ENCODE peak calls at places on chromosomes 12 and 14, in seven cellular contexts. T is hypothalamus; H is T47D; D is GM18507; A is upper lobe of left lung; X is activated CD4-positive, alpha-beta memory T cell treated with anti-CD3 and anti-CD28 coated beads for 36 hours; I is NCI-H2107. S is an unnamed sample.

GRCh38 chr12:15862840-15863239 is 19.3 kb upstream of the STRAP start:
- DNase-seq in T (no peak), H (no peak), D (no peak), A (no peak), X (no peak), I (no peak), S (no peak)

GRCh38 chr12:57889541-57889989 is 43.0 kb upstream of the CTDSP2 start:
- DNase-seq in T (no peak), H (no peak), D (no peak), A (peak), X (no peak), I (no peak), S (no peak)

GRCh38 chr12:42846782-42847181 is 257.2 kb upstream of the PRICKLE1 start:
- DNase-seq in T (no peak), H (no peak), D (no peak), A (no peak), X (no peak), I (no peak), S (no peak)

GRCh38 chr12:87469295-87469694 is 559.9 kb downstream of the C12orf50 start:
- DNase-seq in T (no peak), H (no peak), D (no peak), A (no peak), X (no peak), I (no peak), S (no peak)

GRCh38 chr12:20643822-20644221 is 51.3 kb upstream of the SLCO1C1 start:
- DNase-seq in T (no peak), H (no peak), D (no peak), A (no peak), X (no peak), I (no peak), S (no peak)

GRCh38 chr12:81206425-81206824 is 128.5 kb downstream of the ACSS3 start:
- DNase-seq in T (no peak), H (no peak), D (no peak), A (no peak), X (no peak), I (no peak), S (no peak)

GRCh38 chr14:23364164-23364571 is 804 bp downstream of the EFS start:
- DNase-seq in T (peak), H (peak), D (no peak), A (no peak), X (no peak), I (no peak), S (no peak)

GRCh38 chr12:90970471-90970870 is 15.5 kb upstream of the CCER1 start:
- DNase-seq in T (no peak), H (peak), D (no peak), A (no peak), X (no peak), I (no peak), S (no peak)

GRCh38 chr12:38890102-38890501 is 15.3 kb downstream of the CPNE8 start:
- DNase-seq in T (no peak), H (peak), D (no peak), A (no peak), X (no peak), I (no peak), S (no peak)